ENCODE peak calls at places on chromosomes 13 and 19, in six cellular contexts. One of them, this sample, is unnamed.

GRCh38 chr13:62997038-62997619 is 1581.5 kb upstream of the PCDH20 start:
- DNase-seq in endothelial cell: no peak
- DNase-seq in anterior cingulate cortex: no peak
- DNase-seq in activated naive CD8-positive, alpha-beta T cell treated with anti-CD3 and anti-CD28 coated beads for 36 hours: no peak
- DNase-seq in NCI-H1436 treated with DMSO at 0.1 percent for 48 hours: no peak
- DNase-seq in heart left ventricle: no peak
- DNase-seq in this sample: no peak

GRCh38 chr19:55702131-55702627 is 27.2 kb downstream of the EPN1 start:
- DNase-seq in endothelial cell: no peak
- DNase-seq in anterior cingulate cortex: no peak
- DNase-seq in activated naive CD8-positive, alpha-beta T cell treated with anti-CD3 and anti-CD28 coated beads for 36 hours: no peak
- DNase-seq in NCI-H1436 treated with DMSO at 0.1 percent for 48 hours: no peak
- DNase-seq in heart left ventricle: no peak
- DNase-seq in this sample: no peak

GRCh38 chr13:49877629-49878218 is 58.4 kb downstream of the SPRYD7 start:
- DNase-seq in endothelial cell: no peak
- DNase-seq in anterior cingulate cortex: no peak
- DNase-seq in activated naive CD8-positive, alpha-beta T cell treated with anti-CD3 and anti-CD28 coated beads for 36 hours: no peak
- DNase-seq in NCI-H1436 treated with DMSO at 0.1 percent for 48 hours: no peak
- DNase-seq in heart left ventricle: no peak
- DNase-seq in this sample: peak

GRCh38 chr13:99663185-99663825 is 162.0 kb downstream of the TM9SF2 start:
- DNase-seq in endothelial cell: no peak
- DNase-seq in anterior cingulate cortex: no peak
- DNase-seq in activated naive CD8-positive, alpha-beta T cell treated with anti-CD3 and anti-CD28 coated beads for 36 hours: no peak
- DNase-seq in NCI-H1436 treated with DMSO at 0.1 percent for 48 hours: no peak
- DNase-seq in heart left ventricle: no peak
- DNase-seq in this sample: no peak

GRCh38 chr19:55766466-55766865 is 2.5 kb upstream of the RFPL4AL1 start:
- DNase-seq in endothelial cell: no peak
- DNase-seq in anterior cingulate cortex: no peak
- DNase-seq in activated naive CD8-positive, alpha-beta T cell treated with anti-CD3 and anti-CD28 coated beads for 36 hours: no peak
- DNase-seq in NCI-H1436 treated with DMSO at 0.1 percent for 48 hours: no peak
- DNase-seq in heart left ventricle: no peak
- DNase-seq in this sample: no peak

GRCh38 chr19:43464089-43464775 is 1.2 kb downstream of the LYPD3 start:
- DNase-seq in endothelial cell: peak
- DNase-seq in anterior cingulate cortex: peak
- DNase-seq in activated naive CD8-positive, alpha-beta T cell treated with anti-CD3 and anti-CD28 coated beads for 36 hours: no peak
- DNase-seq in NCI-H1436 treated with DMSO at 0.1 percent for 48 hours: no peak
- DNase-seq in heart left ventricle: peak
- DNase-seq in this sample: peak

GRCh38 chr19:57363734-57364181 is 407 bp downstream of the TRAPPC2B start:
- DNase-seq in endothelial cell: peak
- DNase-seq in anterior cingulate cortex: peak
- DNase-seq in activated naive CD8-positive, alpha-beta T cell treated with anti-CD3 and anti-CD28 coated beads for 36 hours: no peak
- DNase-seq in NCI-H1436 treated with DMSO at 0.1 percent for 48 hours: no peak
- DNase-seq in heart left ventricle: no peak
- DNase-seq in this sample: no peak

GRCh38 chr19:11843741-11844140 is 4.8 kb upstream of the ZNF439 start:
- DNase-seq in endothelial cell: no peak
- DNase-seq in anterior cingulate cortex: no peak
- DNase-seq in activated naive CD8-positive, alpha-beta T cell treated with anti-CD3 and anti-CD28 coated beads for 36 hours: no peak
- DNase-seq in NCI-H1436 treated with DMSO at 0.1 percent for 48 hours: no peak
- DNase-seq in heart left ventricle: no peak
- DNase-seq in this sample: peak

GRCh38 chr13:114143806-114144605 is 11.6 kb upstream of the RASA3 start:
- DNase-seq in endothelial cell: peak
- DNase-seq in anterior cingulate cortex: no peak
- DNase-seq in activated naive CD8-positive, alpha-beta T cell treated with anti-CD3 and anti-CD28 coated beads for 36 hours: peak
- DNase-seq in NCI-H1436 treated with DMSO at 0.1 percent for 48 hours: no peak
- DNase-seq in heart left ventricle: peak
- DNase-seq in this sample: peak

GRCh38 chr19:4693471-4694121 is 23.5 kb upstream of the MYDGF start:
- DNase-seq in endothelial cell: no peak
- DNase-seq in anterior cingulate cortex: no peak
- DNase-seq in activated naive CD8-positive, alpha-beta T cell treated with anti-CD3 and anti-CD28 coated beads for 36 hours: no peak
- DNase-seq in NCI-H1436 treated with DMSO at 0.1 percent for 48 hours: no peak
- DNase-seq in heart left ventricle: no peak
- DNase-seq in this sample: no peak